ENCODE peak calls at places on chromosome 10, in four cellular contexts. Q is stimulated activated effector memory CD8-positive, alpha-beta T cell treated with anti-CD3 and anti-CD28 coated beads, Interleukin-12 subunit alpha, Interleukin-12 subunit beta, amount 100 ng/mL, for 72 hours; I is effector CD4-positive, alpha-beta T cell; T is endothelial cell. L is an unnamed sample.

GRCh38 chr10:123689880-123690279 is 23.7 kb downstream of the GPR26 start:
- DNase-seq in Q (no peak), I (no peak), T (no peak), L (no peak)

GRCh38 chr10:1141701-1142100 is 85.5 kb downstream of the WDR37 start:
- DNase-seq in Q (no peak), I (no peak), T (no peak), L (no peak)

GRCh38 chr10:77603529-77603927 is 34.1 kb downstream of the KCNMA1 start:
- DNase-seq in Q (no peak), I (no peak), T (peak; percentile 10), L (peak; percentile 79)

GRCh38 chr10:29837586-29837985 is 202.8 kb upstream of the SVIL start:
- DNase-seq in Q (no peak), I (no peak), T (no peak), L (no peak)

GRCh38 chr10:15472431-15473400 is 101.6 kb upstream of the FAM171A1 start:
- DNase-seq in Q (no peak), I (no peak), T (no peak), L (peak; percentile 22)

GRCh38 chr10:66472156-66472555 is 453.7 kb upstream of the LRRTM3 start:
- DNase-seq in Q (no peak), I (no peak), T (no peak), L (no peak)

GRCh38 chr10:131391991-131392390 is 80.5 kb upstream of the TCERG1L start:
- DNase-seq in Q (no peak), I (no peak), T (no peak), L (no peak)

GRCh38 chr10:87635498-87636312 is 24.0 kb upstream of the PAPSS2 start:
- DNase-seq in Q (no peak), I (no peak), T (no peak), L (no peak)

GRCh38 chr10:46541017-46541661 is 15.3 kb downstream of the GPRIN2 start:
- DNase-seq in Q (no peak), I (no peak), T (peak; percentile 80), L (no peak)

GRCh38 chr10:24889636-24890035 is 62.8 kb downstream of the PRTFDC1 start:
- DNase-seq in Q (no peak), I (no peak), T (no peak), L (no peak)

GRCh38 chr10:17430647-17431355 is 23.6 kb downstream of the ST8SIA6 start:
- DNase-seq in Q (peak; percentile 32), I (peak; percentile 59), T (peak; percentile 77), L (peak; percentile 45)